ENCODE peak calls at places on chromosome X, in seven cellular contexts. O is tibial nerve; Q is aorta; I is H1; N is right atrium auricular region; T is CD8-positive, alpha-beta memory T cell; D is astrocyte. W is an unnamed sample.
A peak's percentile ranks its signal among the peaks of the same experiment; 100 is the strongest.

GRCh38 chrX:115297189-115297588 is 7.7 kb downstream of the LUZP4 start:
- DNase-seq in N (no peak), T (no peak), D (no peak), O (no peak), Q (no peak), I (no peak), W (no peak)

GRCh38 chrX:2159393-2159792 is 341.4 kb downstream of the DHRSX start:
- DNase-seq in O (no peak), I (no peak), Q (no peak), D (no peak), N (no peak), T (no peak), W (no peak)

GRCh38 chrX:41145920-41146608 is 60.8 kb downstream of the USP9X start:
- DNase-seq in N (no peak), O (no peak), I (no peak), T (no peak), Q (no peak), D (peak; percentile 91), W (no peak)

GRCh38 chrX:101639583-101639982 is 20.1 kb downstream of the ARMCX2 start:
- DNase-seq in T (no peak), Q (no peak), D (no peak), N (no peak), I (no peak), O (no peak), W (no peak)

GRCh38 chrX:11438767-11439166 is 145.6 kb downstream of the AMELX start:
- DNase-seq in I (no peak), O (no peak), T (no peak), N (no peak), Q (no peak), D (peak; percentile 42), W (no peak)

GRCh38 chrX:22922961-22923360 is 76.8 kb upstream of the DDX53 start:
- DNase-seq in T (no peak), I (no peak), N (no peak), Q (no peak), O (no peak), D (peak; percentile 64), W (no peak)

GRCh38 chrX:19888419-19888879 is 1.0 kb upstream of the SH3KBP1 start:
- DNase-seq in Q (no peak), N (no peak), D (peak; percentile 42), I (no peak), T (peak; percentile 60), O (peak; percentile 59), W (peak; percentile 19)

GRCh38 chrX:44068043-44068442 is 94.9 kb upstream of the NDP start:
- DNase-seq in O (no peak), Q (no peak), D (no peak), T (no peak), I (no peak), N (no peak), W (no peak)

GRCh38 chrX:69493193-69493592 is 10.9 kb upstream of the NALF2 start:
- DNase-seq in N (no peak), Q (no peak), D (no peak), O (peak; percentile 15), T (no peak), I (no peak), W (no peak)

GRCh38 chrX:118528089-118528753 is 32.6 kb downstream of the DOCK11 start:
- DNase-seq in Q (no peak), N (no peak), I (no peak), T (peak; percentile 67), O (no peak), D (no peak), W (peak; percentile 9)

GRCh38 chrX:144715356-144715755 is 531.9 kb upstream of the SPANXN1 start:
- DNase-seq in D (no peak), T (no peak), I (no peak), N (no peak), O (no peak), Q (no peak), W (no peak)

GRCh38 chrX:76802698-76803097 is 375.2 kb downstream of the MAGEE1 start:
- DNase-seq in T (no peak), O (no peak), N (no peak), I (no peak), D (no peak), Q (no peak), W (no peak)

GRCh38 chrX:132622130-132622529 is 133.3 kb upstream of the MBNL3 start:
- DNase-seq in I (no peak), N (no peak), D (peak; percentile 57), Q (no peak), O (no peak), T (no peak), W (no peak)

GRCh38 chrX:11465648-11466411 is 172.6 kb downstream of the AMELX start:
- DNase-seq in D (no peak), Q (no peak), T (no peak), I (no peak), O (no peak), N (no peak), W (no peak)

GRCh38 chrX:121154858-121155404 is 107.5 kb downstream of the GLUD2 start:
- DNase-seq in I (no peak), N (no peak), Q (no peak), T (no peak), D (no peak), O (no peak), W (no peak)

GRCh38 chrX:8364369-8365141 is 100.1 kb upstream of the VCX3B start:
- DNase-seq in D (peak; percentile 12), T (no peak), O (no peak), I (peak; percentile 9), N (no peak), Q (no peak), W (no peak)

GRCh38 chrX:35682481-35682880 is 115.7 kb upstream of the MAGEB16 start:
- DNase-seq in Q (no peak), N (no peak), O (no peak), D (no peak), T (no peak), I (no peak), W (no peak)

DNA sequence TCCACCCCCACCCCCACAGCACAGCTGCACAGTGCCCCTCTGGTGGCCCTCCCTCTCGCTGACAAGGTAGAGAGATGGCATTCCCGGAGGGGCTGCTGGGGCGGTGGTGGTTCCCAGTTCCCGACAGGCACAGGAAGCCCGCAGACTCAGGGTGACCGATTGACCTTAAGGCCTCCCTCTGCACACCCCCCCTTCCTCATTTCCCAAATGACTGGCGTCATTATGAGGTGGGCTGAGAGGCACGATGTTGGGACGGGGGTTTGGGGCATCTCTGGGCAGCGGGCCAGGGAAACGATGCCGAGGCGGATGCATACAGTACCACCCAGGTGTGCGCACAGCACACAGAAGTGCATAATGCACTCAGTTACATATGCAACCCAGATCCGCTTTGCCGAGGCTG is 3.5 kb upstream of the TIMP1 start:
- DNase-seq in T (no peak), D (no peak), O (no peak), I (no peak), Q (no peak), N (peak; percentile 58), W (no peak)
- H3K27me3 ChIP-seq in T (no peaks in the 10 kb centered on the region), D (no peaks in the 10 kb centered on the region), O (no peaks in the 10 kb centered on the region), I (no peaks in the 10 kb centered on the region), Q (no peaks in the 10 kb centered on the region), N (no peaks in the 10 kb centered on the region), W (no peaks in the 10 kb centered on the region)

DNA sequence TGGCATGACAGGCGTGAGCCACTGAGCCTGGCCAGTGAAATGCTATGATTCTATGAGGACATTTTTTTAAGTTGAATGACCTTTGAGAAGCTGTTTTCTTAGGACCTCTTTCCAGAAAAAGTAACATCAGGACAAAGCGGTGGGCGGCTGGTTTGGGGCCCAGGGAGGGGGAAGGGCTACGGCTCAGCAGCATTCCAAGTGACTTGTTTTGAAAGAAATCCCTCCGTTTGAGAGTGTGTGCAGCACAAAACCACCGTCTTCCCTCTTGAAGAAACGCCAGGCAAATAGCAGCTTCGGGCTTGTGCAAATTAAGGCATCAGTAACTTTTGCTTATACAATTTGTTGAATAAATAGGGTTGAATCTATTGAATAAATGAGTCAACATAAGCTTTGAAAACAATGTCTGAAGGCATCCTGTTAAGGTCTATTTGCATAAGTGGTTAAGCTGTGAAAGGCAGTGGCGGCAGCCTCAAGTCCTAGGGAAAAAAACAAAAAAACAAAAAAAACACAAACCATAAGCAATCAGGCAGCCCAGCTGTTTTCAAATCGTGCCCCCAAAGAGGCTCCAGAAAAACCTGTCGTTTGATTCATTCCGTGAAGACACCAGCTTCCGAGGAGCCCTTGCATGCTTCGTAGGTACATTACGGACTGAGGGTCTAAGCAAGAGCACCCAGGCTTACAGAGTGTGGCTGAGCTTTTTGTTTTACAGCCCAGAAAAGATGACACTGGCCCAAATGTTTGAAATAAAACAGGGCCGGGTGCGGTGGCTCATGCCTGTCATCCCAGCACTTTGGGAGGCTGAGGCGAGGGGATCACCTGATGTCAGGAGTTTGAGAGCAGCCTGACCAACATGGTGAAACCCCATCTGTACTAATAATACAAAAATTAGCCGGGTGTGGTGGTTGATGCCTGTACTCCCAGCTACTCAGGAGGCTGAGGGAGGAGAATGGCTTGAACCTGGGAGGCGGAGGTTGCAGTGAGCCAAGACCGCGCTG is 103.7 kb downstream of the CRLF2 start:
- DNase-seq in I (no peak), T (no peak), D (no peak), O (no peak), N (no peak), Q (no peak), W (no peak)
- H3K27me3 ChIP-seq in I (no peaks in the 10 kb centered on the region), T (no peaks in the 10 kb centered on the region), D (no peaks in the 10 kb centered on the region), O (no peaks in the 10 kb centered on the region), N (no peaks in the 10 kb centered on the region), Q (no peaks in the 10 kb centered on the region), W (peaks cover 19% of the 10 kb centered on the region)

DNA sequence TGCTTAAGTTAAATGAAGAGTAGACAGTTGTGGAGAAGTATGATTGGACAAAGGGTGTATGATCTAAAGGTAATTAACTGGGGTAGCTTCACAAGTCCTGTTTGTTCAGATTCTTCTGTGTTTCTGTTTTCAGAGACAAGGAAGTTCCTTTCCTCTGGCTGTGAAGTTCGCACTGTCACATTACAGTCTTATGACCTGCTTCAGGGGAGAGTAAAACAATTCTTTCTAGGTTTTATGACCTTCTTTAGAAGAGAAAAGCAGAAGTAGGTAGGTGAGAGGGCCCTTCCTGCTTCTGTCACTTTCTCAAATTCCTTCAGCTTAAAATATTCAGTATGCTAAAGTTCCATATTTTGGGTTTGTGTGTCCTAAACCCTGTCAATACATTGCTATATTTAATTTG is 211.9 kb downstream of the SOX3 start:
- DNase-seq in D (no peak), T (no peak), O (no peak), I (no peak), N (no peak), Q (no peak), W (no peak)
- H3K27me3 ChIP-seq in D (no peaks in the 10 kb centered on the region), T (no peaks in the 10 kb centered on the region), O (no peaks in the 10 kb centered on the region), I (no peaks in the 10 kb centered on the region), N (no peaks in the 10 kb centered on the region), Q (no peaks in the 10 kb centered on the region), W (no peaks in the 10 kb centered on the region)

DNA sequence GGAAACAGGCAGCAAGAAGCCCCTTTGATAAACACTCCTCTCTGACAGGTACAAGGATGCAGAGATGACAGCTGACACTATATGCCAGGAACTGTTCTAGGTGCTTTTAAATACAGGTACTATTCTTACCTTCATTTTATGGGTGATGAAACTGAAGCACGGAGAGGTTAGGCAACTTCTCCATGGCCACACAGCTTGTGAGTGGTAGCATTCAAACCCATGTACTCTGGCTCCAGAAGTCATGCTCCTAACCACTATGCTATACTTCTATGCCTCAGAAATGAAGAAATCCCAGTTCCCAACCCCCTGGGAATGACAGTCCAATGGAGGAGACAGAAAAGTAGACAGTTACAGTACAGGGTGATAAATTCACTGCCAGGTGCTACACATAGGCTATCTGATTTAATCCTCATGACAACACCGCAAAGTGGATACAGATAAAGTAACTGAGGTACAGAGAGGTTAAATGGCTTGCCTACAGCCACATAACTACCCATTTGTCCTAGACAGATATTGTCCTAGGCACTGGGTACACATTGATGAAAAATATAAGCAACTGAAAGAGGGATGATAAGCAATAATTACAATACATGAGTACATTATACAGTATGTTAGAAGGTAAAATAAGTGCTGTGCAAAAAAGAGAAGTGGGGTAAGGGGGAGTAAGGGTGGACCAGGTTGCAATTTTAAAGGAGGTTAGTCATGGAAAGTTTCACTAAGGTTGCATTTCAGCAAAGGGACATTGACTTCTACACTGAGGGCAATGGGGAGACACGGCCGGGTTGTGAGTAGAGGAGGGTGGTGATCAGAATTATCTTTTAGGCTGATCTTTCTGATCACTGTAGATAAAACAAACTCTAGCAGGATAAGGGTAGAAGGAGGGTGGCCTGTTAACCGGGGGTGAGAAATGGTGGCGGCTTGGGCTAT is 1.6 kb upstream of the F8 start:
- DNase-seq in I (no peak), T (no peak), Q (no peak), O (no peak), D (no peak), N (no peak), W (no peak)
- H3K27me3 ChIP-seq in I (no peaks in the 10 kb centered on the region), T (no peaks in the 10 kb centered on the region), Q (no peaks in the 10 kb centered on the region), O (no peaks in the 10 kb centered on the region), D (no peaks in the 10 kb centered on the region), N (no peaks in the 10 kb centered on the region), W (no peaks in the 10 kb centered on the region)

W was measured in CD4-positive, alpha-beta T cell.